ENCODE peak calls at places on chromosomes 11 and 22, in seven cellular contexts. One of them, this sample, is unnamed.

GRCh38 chr11:96246718-96247540 is 96.1 kb downstream of the MAML2 start:
- DNase-seq in activated CD4-positive, alpha-beta T cell treated with anti-CD3 and anti-CD28 coated beads for 24 hours: no peak
- DNase-seq in NCI-H2029: no peak
- DNase-seq in RCC 7860: no peak
- DNase-seq in activated effector memory CD4-positive, alpha-beta T cell treated with Interleukin-2 at 50 U/mL for 16 hours: no peak
- DNase-seq in stimulated activated CD4-positive, alpha-beta T cell treated with anti-CD3 and anti-CD28 coated beads, TNF-alpha, amount 100 ng/mL, for 48 hours: no peak
- DNase-seq in substantia nigra: no peak
- DNase-seq in this sample: peak

GRCh38 chr11:94151311-94151710 is 22.7 kb downstream of the PANX1 start:
- DNase-seq in activated effector memory CD4-positive, alpha-beta T cell treated with Interleukin-2 at 50 U/mL for 16 hours: no peak
- DNase-seq in NCI-H2029: no peak
- DNase-seq in substantia nigra: no peak
- DNase-seq in activated CD4-positive, alpha-beta T cell treated with anti-CD3 and anti-CD28 coated beads for 24 hours: no peak
- DNase-seq in RCC 7860: no peak
- DNase-seq in stimulated activated CD4-positive, alpha-beta T cell treated with anti-CD3 and anti-CD28 coated beads, TNF-alpha, amount 100 ng/mL, for 48 hours: no peak
- DNase-seq in this sample: no peak

GRCh38 chr11:107799245-107799859 is 59.2 kb downstream of the SLC35F2 start:
- DNase-seq in activated effector memory CD4-positive, alpha-beta T cell treated with Interleukin-2 at 50 U/mL for 16 hours: peak
- DNase-seq in RCC 7860: peak
- DNase-seq in NCI-H2029: peak
- DNase-seq in activated CD4-positive, alpha-beta T cell treated with anti-CD3 and anti-CD28 coated beads for 24 hours: peak
- DNase-seq in substantia nigra: peak
- DNase-seq in stimulated activated CD4-positive, alpha-beta T cell treated with anti-CD3 and anti-CD28 coated beads, TNF-alpha, amount 100 ng/mL, for 48 hours: peak
- DNase-seq in this sample: peak

GRCh38 chr11:35318977-35319925 is 100.1 kb downstream of the SLC1A2 start:
- DNase-seq in activated effector memory CD4-positive, alpha-beta T cell treated with Interleukin-2 at 50 U/mL for 16 hours: no peak
- DNase-seq in stimulated activated CD4-positive, alpha-beta T cell treated with anti-CD3 and anti-CD28 coated beads, TNF-alpha, amount 100 ng/mL, for 48 hours: no peak
- DNase-seq in NCI-H2029: no peak
- DNase-seq in RCC 7860: no peak
- DNase-seq in activated CD4-positive, alpha-beta T cell treated with anti-CD3 and anti-CD28 coated beads for 24 hours: no peak
- DNase-seq in substantia nigra: no peak
- DNase-seq in this sample: no peak

GRCh38 chr11:119907934-119908760 is 179.1 kb upstream of the NECTIN1 start:
- DNase-seq in activated effector memory CD4-positive, alpha-beta T cell treated with Interleukin-2 at 50 U/mL for 16 hours: no peak
- DNase-seq in NCI-H2029: no peak
- DNase-seq in substantia nigra: no peak
- DNase-seq in stimulated activated CD4-positive, alpha-beta T cell treated with anti-CD3 and anti-CD28 coated beads, TNF-alpha, amount 100 ng/mL, for 48 hours: no peak
- DNase-seq in RCC 7860: no peak
- DNase-seq in activated CD4-positive, alpha-beta T cell treated with anti-CD3 and anti-CD28 coated beads for 24 hours: no peak
- DNase-seq in this sample: no peak

GRCh38 chr11:119990306-119991021 is 147.4 kb downstream of the TRIM29 start:
- DNase-seq in NCI-H2029: no peak
- DNase-seq in RCC 7860: no peak
- DNase-seq in activated CD4-positive, alpha-beta T cell treated with anti-CD3 and anti-CD28 coated beads for 24 hours: no peak
- DNase-seq in activated effector memory CD4-positive, alpha-beta T cell treated with Interleukin-2 at 50 U/mL for 16 hours: no peak
- DNase-seq in substantia nigra: peak
- DNase-seq in stimulated activated CD4-positive, alpha-beta T cell treated with anti-CD3 and anti-CD28 coated beads, TNF-alpha, amount 100 ng/mL, for 48 hours: no peak
- DNase-seq in this sample: peak

GRCh38 chr11:56876621-56877312 is 111.9 kb upstream of the OR5AK2 start:
- DNase-seq in NCI-H2029: no peak
- DNase-seq in substantia nigra: no peak
- DNase-seq in activated CD4-positive, alpha-beta T cell treated with anti-CD3 and anti-CD28 coated beads for 24 hours: no peak
- DNase-seq in activated effector memory CD4-positive, alpha-beta T cell treated with Interleukin-2 at 50 U/mL for 16 hours: no peak
- DNase-seq in stimulated activated CD4-positive, alpha-beta T cell treated with anti-CD3 and anti-CD28 coated beads, TNF-alpha, amount 100 ng/mL, for 48 hours: no peak
- DNase-seq in RCC 7860: no peak
- DNase-seq in this sample: no peak

GRCh38 chr11:123681007-123681406 is 26.6 kb upstream of the SCN3B start:
- DNase-seq in substantia nigra: no peak
- DNase-seq in activated CD4-positive, alpha-beta T cell treated with anti-CD3 and anti-CD28 coated beads for 24 hours: no peak
- DNase-seq in stimulated activated CD4-positive, alpha-beta T cell treated with anti-CD3 and anti-CD28 coated beads, TNF-alpha, amount 100 ng/mL, for 48 hours: no peak
- DNase-seq in NCI-H2029: no peak
- DNase-seq in RCC 7860: no peak
- DNase-seq in activated effector memory CD4-positive, alpha-beta T cell treated with Interleukin-2 at 50 U/mL for 16 hours: no peak
- DNase-seq in this sample: no peak

GRCh38 chr11:117183724-117184349 is 5.3 kb downstream of the SIDT2 start:
- DNase-seq in RCC 7860: no peak
- DNase-seq in NCI-H2029: no peak
- DNase-seq in stimulated activated CD4-positive, alpha-beta T cell treated with anti-CD3 and anti-CD28 coated beads, TNF-alpha, amount 100 ng/mL, for 48 hours: no peak
- DNase-seq in activated CD4-positive, alpha-beta T cell treated with anti-CD3 and anti-CD28 coated beads for 24 hours: no peak
- DNase-seq in substantia nigra: no peak
- DNase-seq in activated effector memory CD4-positive, alpha-beta T cell treated with Interleukin-2 at 50 U/mL for 16 hours: no peak
- DNase-seq in this sample: no peak

GRCh38 chr11:114272311-114272710 is 23.9 kb upstream of the NNMT start:
- DNase-seq in substantia nigra: no peak
- DNase-seq in activated effector memory CD4-positive, alpha-beta T cell treated with Interleukin-2 at 50 U/mL for 16 hours: no peak
- DNase-seq in stimulated activated CD4-positive, alpha-beta T cell treated with anti-CD3 and anti-CD28 coated beads, TNF-alpha, amount 100 ng/mL, for 48 hours: no peak
- DNase-seq in activated CD4-positive, alpha-beta T cell treated with anti-CD3 and anti-CD28 coated beads for 24 hours: no peak
- DNase-seq in RCC 7860: no peak
- DNase-seq in NCI-H2029: no peak
- DNase-seq in this sample: no peak

GRCh38 chr22:44096736-44097135 is 72.6 kb downstream of the PARVB start:
- DNase-seq in stimulated activated CD4-positive, alpha-beta T cell treated with anti-CD3 and anti-CD28 coated beads, TNF-alpha, amount 100 ng/mL, for 48 hours: no peak
- DNase-seq in NCI-H2029: no peak
- DNase-seq in RCC 7860: no peak
- DNase-seq in activated CD4-positive, alpha-beta T cell treated with anti-CD3 and anti-CD28 coated beads for 24 hours: no peak
- DNase-seq in substantia nigra: no peak
- DNase-seq in activated effector memory CD4-positive, alpha-beta T cell treated with Interleukin-2 at 50 U/mL for 16 hours: no peak
- DNase-seq in this sample: no peak

GRCh38 chr11:9697766-9698165 is 33.9 kb downstream of the SWAP70 start:
- DNase-seq in stimulated activated CD4-positive, alpha-beta T cell treated with anti-CD3 and anti-CD28 coated beads, TNF-alpha, amount 100 ng/mL, for 48 hours: no peak
- DNase-seq in RCC 7860: no peak
- DNase-seq in activated CD4-positive, alpha-beta T cell treated with anti-CD3 and anti-CD28 coated beads for 24 hours: no peak
- DNase-seq in activated effector memory CD4-positive, alpha-beta T cell treated with Interleukin-2 at 50 U/mL for 16 hours: no peak
- DNase-seq in substantia nigra: no peak
- DNase-seq in NCI-H2029: no peak
- DNase-seq in this sample: no peak

GRCh38 chr11:74583024-74583624 is 9.3 kb upstream of the POLD3 start:
- DNase-seq in activated CD4-positive, alpha-beta T cell treated with anti-CD3 and anti-CD28 coated beads for 24 hours: no peak
- DNase-seq in activated effector memory CD4-positive, alpha-beta T cell treated with Interleukin-2 at 50 U/mL for 16 hours: no peak
- DNase-seq in RCC 7860: no peak
- DNase-seq in substantia nigra: no peak
- DNase-seq in stimulated activated CD4-positive, alpha-beta T cell treated with anti-CD3 and anti-CD28 coated beads, TNF-alpha, amount 100 ng/mL, for 48 hours: no peak
- DNase-seq in NCI-H2029: no peak
- DNase-seq in this sample: no peak

GRCh38 chr11:9861860-9862725 is 198.2 kb downstream of the SWAP70 start:
- DNase-seq in RCC 7860: peak
- DNase-seq in NCI-H2029: peak
- DNase-seq in stimulated activated CD4-positive, alpha-beta T cell treated with anti-CD3 and anti-CD28 coated beads, TNF-alpha, amount 100 ng/mL, for 48 hours: peak
- DNase-seq in substantia nigra: peak
- DNase-seq in activated effector memory CD4-positive, alpha-beta T cell treated with Interleukin-2 at 50 U/mL for 16 hours: peak
- DNase-seq in activated CD4-positive, alpha-beta T cell treated with anti-CD3 and anti-CD28 coated beads for 24 hours: peak
- DNase-seq in this sample: peak

GRCh38 chr22:27809226-27809625 is 7.7 kb upstream of the MN1 start:
- DNase-seq in RCC 7860: no peak
- DNase-seq in substantia nigra: no peak
- DNase-seq in stimulated activated CD4-positive, alpha-beta T cell treated with anti-CD3 and anti-CD28 coated beads, TNF-alpha, amount 100 ng/mL, for 48 hours: no peak
- DNase-seq in activated effector memory CD4-positive, alpha-beta T cell treated with Interleukin-2 at 50 U/mL for 16 hours: no peak
- DNase-seq in NCI-H2029: no peak
- DNase-seq in activated CD4-positive, alpha-beta T cell treated with anti-CD3 and anti-CD28 coated beads for 24 hours: no peak
- DNase-seq in this sample: no peak

GRCh38 chr22:32761251-32761903 is 40.1 kb upstream of the TIMP3 start:
- DNase-seq in stimulated activated CD4-positive, alpha-beta T cell treated with anti-CD3 and anti-CD28 coated beads, TNF-alpha, amount 100 ng/mL, for 48 hours: no peak
- DNase-seq in activated CD4-positive, alpha-beta T cell treated with anti-CD3 and anti-CD28 coated beads for 24 hours: no peak
- DNase-seq in activated effector memory CD4-positive, alpha-beta T cell treated with Interleukin-2 at 50 U/mL for 16 hours: no peak
- DNase-seq in NCI-H2029: no peak
- DNase-seq in RCC 7860: no peak
- DNase-seq in substantia nigra: no peak
- DNase-seq in this sample: no peak

GRCh38 chr11:46948378-46949131 is 12.0 kb downstream of the CSTPP1 start:
- DNase-seq in stimulated activated CD4-positive, alpha-beta T cell treated with anti-CD3 and anti-CD28 coated beads, TNF-alpha, amount 100 ng/mL, for 48 hours: no peak
- DNase-seq in RCC 7860: peak
- DNase-seq in activated CD4-positive, alpha-beta T cell treated with anti-CD3 and anti-CD28 coated beads for 24 hours: no peak
- DNase-seq in substantia nigra: no peak
- DNase-seq in NCI-H2029: peak
- DNase-seq in activated effector memory CD4-positive, alpha-beta T cell treated with Interleukin-2 at 50 U/mL for 16 hours: no peak
- DNase-seq in this sample: no peak

GRCh38 chr22:45934659-45935341 is 42.2 kb downstream of the WNT7B start:
- DNase-seq in RCC 7860: peak
- DNase-seq in activated CD4-positive, alpha-beta T cell treated with anti-CD3 and anti-CD28 coated beads for 24 hours: no peak
- DNase-seq in NCI-H2029: peak
- DNase-seq in activated effector memory CD4-positive, alpha-beta T cell treated with Interleukin-2 at 50 U/mL for 16 hours: no peak
- DNase-seq in substantia nigra: no peak
- DNase-seq in stimulated activated CD4-positive, alpha-beta T cell treated with anti-CD3 and anti-CD28 coated beads, TNF-alpha, amount 100 ng/mL, for 48 hours: no peak
- DNase-seq in this sample: peak

GRCh38 chr11:88345949-88346348 is 8.4 kb upstream of the CTSC start:
- DNase-seq in NCI-H2029: no peak
- DNase-seq in activated effector memory CD4-positive, alpha-beta T cell treated with Interleukin-2 at 50 U/mL for 16 hours: no peak
- DNase-seq in substantia nigra: no peak
- DNase-seq in activated CD4-positive, alpha-beta T cell treated with anti-CD3 and anti-CD28 coated beads for 24 hours: no peak
- DNase-seq in stimulated activated CD4-positive, alpha-beta T cell treated with anti-CD3 and anti-CD28 coated beads, TNF-alpha, amount 100 ng/mL, for 48 hours: no peak
- DNase-seq in RCC 7860: no peak
- DNase-seq in this sample: no peak

GRCh38 chr22:16774911-16775529 is 50.2 kb downstream of the XKR3 start:
- DNase-seq in substantia nigra: no peak
- DNase-seq in stimulated activated CD4-positive, alpha-beta T cell treated with anti-CD3 and anti-CD28 coated beads, TNF-alpha, amount 100 ng/mL, for 48 hours: no peak
- DNase-seq in activated CD4-positive, alpha-beta T cell treated with anti-CD3 and anti-CD28 coated beads for 24 hours: no peak
- DNase-seq in RCC 7860: no peak
- DNase-seq in activated effector memory CD4-positive, alpha-beta T cell treated with Interleukin-2 at 50 U/mL for 16 hours: no peak
- DNase-seq in NCI-H2029: no peak
- DNase-seq in this sample: no peak

GRCh38 chr11:108436594-108436993 is 30.7 kb downstream of the C11orf65 start:
- DNase-seq in substantia nigra: no peak
- DNase-seq in stimulated activated CD4-positive, alpha-beta T cell treated with anti-CD3 and anti-CD28 coated beads, TNF-alpha, amount 100 ng/mL, for 48 hours: no peak
- DNase-seq in activated CD4-positive, alpha-beta T cell treated with anti-CD3 and anti-CD28 coated beads for 24 hours: no peak
- DNase-seq in RCC 7860: no peak
- DNase-seq in NCI-H2029: no peak
- DNase-seq in activated effector memory CD4-positive, alpha-beta T cell treated with Interleukin-2 at 50 U/mL for 16 hours: no peak
- DNase-seq in this sample: no peak

GRCh38 chr22:26416670-26417270 is 12.3 kb upstream of the ASPHD2 start:
- DNase-seq in RCC 7860: peak
- DNase-seq in activated CD4-positive, alpha-beta T cell treated with anti-CD3 and anti-CD28 coated beads for 24 hours: no peak
- DNase-seq in NCI-H2029: no peak
- DNase-seq in stimulated activated CD4-positive, alpha-beta T cell treated with anti-CD3 and anti-CD28 coated beads, TNF-alpha, amount 100 ng/mL, for 48 hours: no peak
- DNase-seq in activated effector memory CD4-positive, alpha-beta T cell treated with Interleukin-2 at 50 U/mL for 16 hours: no peak
- DNase-seq in substantia nigra: no peak
- DNase-seq in this sample: no peak

GRCh38 chr11:10498426-10499250 is 42.3 kb downstream of the RNF141 start:
- DNase-seq in substantia nigra: no peak
- DNase-seq in stimulated activated CD4-positive, alpha-beta T cell treated with anti-CD3 and anti-CD28 coated beads, TNF-alpha, amount 100 ng/mL, for 48 hours: no peak
- DNase-seq in RCC 7860: no peak
- DNase-seq in activated CD4-positive, alpha-beta T cell treated with anti-CD3 and anti-CD28 coated beads for 24 hours: no peak
- DNase-seq in NCI-H2029: no peak
- DNase-seq in activated effector memory CD4-positive, alpha-beta T cell treated with Interleukin-2 at 50 U/mL for 16 hours: no peak
- DNase-seq in this sample: no peak

GRCh38 chr11:15468471-15468870 is 353.7 kb downstream of the INSC start:
- DNase-seq in stimulated activated CD4-positive, alpha-beta T cell treated with anti-CD3 and anti-CD28 coated beads, TNF-alpha, amount 100 ng/mL, for 48 hours: no peak
- DNase-seq in activated effector memory CD4-positive, alpha-beta T cell treated with Interleukin-2 at 50 U/mL for 16 hours: no peak
- DNase-seq in NCI-H2029: no peak
- DNase-seq in RCC 7860: no peak
- DNase-seq in activated CD4-positive, alpha-beta T cell treated with anti-CD3 and anti-CD28 coated beads for 24 hours: no peak
- DNase-seq in substantia nigra: no peak
- DNase-seq in this sample: no peak

GRCh38 chr11:63508009-63508408 is 2.1 kb downstream of the LGALS12 start:
- DNase-seq in RCC 7860: no peak
- DNase-seq in NCI-H2029: no peak
- DNase-seq in substantia nigra: peak
- DNase-seq in activated effector memory CD4-positive, alpha-beta T cell treated with Interleukin-2 at 50 U/mL for 16 hours: no peak
- DNase-seq in activated CD4-positive, alpha-beta T cell treated with anti-CD3 and anti-CD28 coated beads for 24 hours: no peak
- DNase-seq in stimulated activated CD4-positive, alpha-beta T cell treated with anti-CD3 and anti-CD28 coated beads, TNF-alpha, amount 100 ng/mL, for 48 hours: no peak
- DNase-seq in this sample: peak

GRCh38 chr22:44648821-44649566 is 53.0 kb upstream of the PRR5 start:
- DNase-seq in activated CD4-positive, alpha-beta T cell treated with anti-CD3 and anti-CD28 coated beads for 24 hours: no peak
- DNase-seq in stimulated activated CD4-positive, alpha-beta T cell treated with anti-CD3 and anti-CD28 coated beads, TNF-alpha, amount 100 ng/mL, for 48 hours: no peak
- DNase-seq in NCI-H2029: no peak
- DNase-seq in activated effector memory CD4-positive, alpha-beta T cell treated with Interleukin-2 at 50 U/mL for 16 hours: no peak
- DNase-seq in substantia nigra: no peak
- DNase-seq in RCC 7860: no peak
- DNase-seq in this sample: no peak

GRCh38 chr11:73320786-73321325 is 12.8 kb downstream of the ARHGEF17 start:
- DNase-seq in activated effector memory CD4-positive, alpha-beta T cell treated with Interleukin-2 at 50 U/mL for 16 hours: no peak
- DNase-seq in stimulated activated CD4-positive, alpha-beta T cell treated with anti-CD3 and anti-CD28 coated beads, TNF-alpha, amount 100 ng/mL, for 48 hours: no peak
- DNase-seq in substantia nigra: no peak
- DNase-seq in activated CD4-positive, alpha-beta T cell treated with anti-CD3 and anti-CD28 coated beads for 24 hours: no peak
- DNase-seq in NCI-H2029: no peak
- DNase-seq in RCC 7860: no peak
- DNase-seq in this sample: no peak

GRCh38 chr11:61917357-61918109 is at the start of gene RAB3IL1:
- DNase-seq in substantia nigra: peak
- DNase-seq in activated CD4-positive, alpha-beta T cell treated with anti-CD3 and anti-CD28 coated beads for 24 hours: no peak
- DNase-seq in stimulated activated CD4-positive, alpha-beta T cell treated with anti-CD3 and anti-CD28 coated beads, TNF-alpha, amount 100 ng/mL, for 48 hours: no peak
- DNase-seq in activated effector memory CD4-positive, alpha-beta T cell treated with Interleukin-2 at 50 U/mL for 16 hours: no peak
- DNase-seq in NCI-H2029: no peak
- DNase-seq in RCC 7860: no peak
- DNase-seq in this sample: peak

GRCh38 chr11:27934830-27935145 is 173.2 kb downstream of the KIF18A start:
- DNase-seq in substantia nigra: no peak
- DNase-seq in activated effector memory CD4-positive, alpha-beta T cell treated with Interleukin-2 at 50 U/mL for 16 hours: no peak
- DNase-seq in stimulated activated CD4-positive, alpha-beta T cell treated with anti-CD3 and anti-CD28 coated beads, TNF-alpha, amount 100 ng/mL, for 48 hours: no peak
- DNase-seq in NCI-H2029: no peak
- DNase-seq in RCC 7860: peak
- DNase-seq in activated CD4-positive, alpha-beta T cell treated with anti-CD3 and anti-CD28 coated beads for 24 hours: no peak
- DNase-seq in this sample: no peak

GRCh38 chr22:48004038-48004437 is 1241.6 kb downstream of the TBC1D22A start:
- DNase-seq in NCI-H2029: no peak
- DNase-seq in activated CD4-positive, alpha-beta T cell treated with anti-CD3 and anti-CD28 coated beads for 24 hours: no peak
- DNase-seq in stimulated activated CD4-positive, alpha-beta T cell treated with anti-CD3 and anti-CD28 coated beads, TNF-alpha, amount 100 ng/mL, for 48 hours: no peak
- DNase-seq in activated effector memory CD4-positive, alpha-beta T cell treated with Interleukin-2 at 50 U/mL for 16 hours: no peak
- DNase-seq in RCC 7860: no peak
- DNase-seq in substantia nigra: no peak
- DNase-seq in this sample: no peak

GRCh38 chr22:19178065-19178658 is 374 bp downstream of the SLC25A1 start:
- DNase-seq in RCC 7860: no peak
- DNase-seq in activated effector memory CD4-positive, alpha-beta T cell treated with Interleukin-2 at 50 U/mL for 16 hours: peak
- DNase-seq in substantia nigra: peak
- DNase-seq in stimulated activated CD4-positive, alpha-beta T cell treated with anti-CD3 and anti-CD28 coated beads, TNF-alpha, amount 100 ng/mL, for 48 hours: no peak
- DNase-seq in activated CD4-positive, alpha-beta T cell treated with anti-CD3 and anti-CD28 coated beads for 24 hours: no peak
- DNase-seq in NCI-H2029: no peak
- DNase-seq in this sample: no peak

GRCh38 chr11:2717561-2717960 is 17.8 kb upstream of the KCNQ1OT1 start:
- DNase-seq in activated effector memory CD4-positive, alpha-beta T cell treated with Interleukin-2 at 50 U/mL for 16 hours: no peak
- DNase-seq in substantia nigra: no peak
- DNase-seq in stimulated activated CD4-positive, alpha-beta T cell treated with anti-CD3 and anti-CD28 coated beads, TNF-alpha, amount 100 ng/mL, for 48 hours: no peak
- DNase-seq in activated CD4-positive, alpha-beta T cell treated with anti-CD3 and anti-CD28 coated beads for 24 hours: no peak
- DNase-seq in NCI-H2029: no peak
- DNase-seq in RCC 7860: no peak
- DNase-seq in this sample: no peak

GRCh38 chr22:29190051-29190450 is 15.6 kb upstream of the EMID1 start:
- DNase-seq in stimulated activated CD4-positive, alpha-beta T cell treated with anti-CD3 and anti-CD28 coated beads, TNF-alpha, amount 100 ng/mL, for 48 hours: no peak
- DNase-seq in substantia nigra: no peak
- DNase-seq in activated effector memory CD4-positive, alpha-beta T cell treated with Interleukin-2 at 50 U/mL for 16 hours: no peak
- DNase-seq in RCC 7860: no peak
- DNase-seq in NCI-H2029: no peak
- DNase-seq in activated CD4-positive, alpha-beta T cell treated with anti-CD3 and anti-CD28 coated beads for 24 hours: no peak
- DNase-seq in this sample: no peak